ENCODE peak calls at places on chromosome 21, in six cellular contexts. J is Peyer's patch, R is heart right ventricle, K is body of pancreas, C is left ventricle myocardium inferior, O is astrocyte of the spinal cord. V is an unnamed sample.

GRCh38 chr21:36891692-36892091 is 74.8 kb downstream of the HLCS start:
- DNase-seq in J (no peak), O (no peak), C (no peak), K (no peak), R (no peak), V (no peak)

GRCh38 chr21:40832316-40832715 is 14.6 kb downstream of the DSCAM start:
- DNase-seq in R (no peak), C (no peak), O (no peak), J (no peak), K (no peak), V (no peak)

GRCh38 chr21:39183272-39184049 is at the start of gene PSMG1:
- DNase-seq in R (peak; percentile 95), C (peak; percentile 96), K (peak; percentile 95), O (peak; percentile 96), J (peak; percentile 98), V (peak; percentile 90)

GRCh38 chr21:35920428-35920827 is 139.9 kb downstream of the SETD4 start:
- DNase-seq in C (no peak), J (no peak), O (no peak), K (no peak), R (no peak), V (no peak)

GRCh38 chr21:27498025-27498424 is 531.1 kb upstream of the ADAMTS5 start:
- DNase-seq in K (no peak), J (no peak), O (no peak), R (no peak), C (no peak), V (no peak)

GRCh38 chr21:36022704-36023103 is 37.6 kb downstream of the SETD4 start:
- DNase-seq in O (no peak), R (no peak), K (no peak), C (no peak), J (no peak), V (no peak)

GRCh38 chr21:26007911-26008579 is 162.5 kb downstream of the APP start:
- DNase-seq in J (no peak), K (no peak), C (no peak), O (no peak), R (no peak), V (no peak)

GRCh38 chr21:25485914-25486313 is 121.4 kb downstream of the MRPL39 start:
- DNase-seq in O (no peak), J (no peak), K (no peak), C (no peak), R (no peak), V (no peak)

GRCh38 chr21:31520506-31521163 is 138.9 kb upstream of the SOD1 start:
- DNase-seq in K (no peak), J (no peak), O (peak; percentile 81), R (no peak), C (no peak), V (no peak)

GRCh38 chr21:36254106-36254941 is 65.7 kb upstream of the MORC3 start:
- DNase-seq in O (no peak), C (no peak), R (no peak), J (no peak), K (no peak), V (no peak)

GRCh38 chr21:38985423-38986378 is 180.0 kb downstream of the ETS2 start:
- DNase-seq in J (peak; percentile 72), O (peak; percentile 84), C (peak; percentile 72), R (peak; percentile 65), K (peak; percentile 37), V (peak; percentile 68)

GRCh38 chr21:37787456-37787855 is 128.8 kb downstream of the KCNJ6 start:
- DNase-seq in K (no peak), J (no peak), O (peak; percentile 87), R (no peak), C (no peak), V (no peak)

GRCh38 chr21:37281993-37282392 is 14.9 kb upstream of the VPS26C start:
- DNase-seq in K (no peak), J (no peak), R (no peak), C (no peak), O (no peak), V (no peak)

GRCh38 chr21:29928537-29928936 is 11.3 kb downstream of the GRIK1 start:
- DNase-seq in O (no peak), C (no peak), J (no peak), K (no peak), R (no peak), V (no peak)

GRCh38 chr21:18369115-18369514 is 34.5 kb downstream of the TMPRSS15 start:
- DNase-seq in K (no peak), O (peak; percentile 39), J (no peak), C (no peak), R (no peak), V (no peak)

GRCh38 chr21:25573409-25574206 is 33.7 kb downstream of the MRPL39 start:
- DNase-seq in O (peak; percentile 91), J (no peak), K (no peak), R (no peak), C (no peak), V (no peak)

GRCh38 chr21:41228492-41228891 is 60.5 kb downstream of the BACE2 start:
- DNase-seq in O (no peak), C (no peak), K (no peak), R (no peak), J (no peak), V (no peak)

GRCh38 chr21:39688010-39688409 is 57.0 kb upstream of the IGSF5 start:
- DNase-seq in O (no peak), K (no peak), C (no peak), R (no peak), J (no peak), V (no peak)

GRCh38 chr21:37342046-37342632 is 24.4 kb upstream of the DYRK1A start:
- DNase-seq in J (no peak), K (no peak), O (no peak), R (no peak), C (no peak), V (no peak)

GRCh38 chr21:31612889-31613785 is 46.4 kb upstream of the SOD1 start:
- DNase-seq in K (no peak), C (no peak), J (no peak), R (no peak), O (no peak), V (no peak)

GRCh38 chr21:31713973-31714740 is 17.8 kb downstream of the SCAF4 start:
- DNase-seq in K (no peak), J (no peak), C (no peak), O (no peak), R (no peak), V (no peak)

GRCh38 chr21:27802816-27803475 is 836.1 kb upstream of the ADAMTS5 start:
- DNase-seq in J (peak; percentile 60), R (no peak), K (no peak), C (no peak), O (peak; percentile 38), V (peak; percentile 35)

GRCh38 chr21:31732538-31732864 is 583 bp upstream of the SCAF4 start:
- DNase-seq in O (peak; percentile 67), C (no peak), J (no peak), K (no peak), R (no peak), V (no peak)

GRCh38 chr21:39451332-39452206 is at the start of gene SH3BGR:
- DNase-seq in C (peak; percentile 73), O (no peak), K (peak; percentile 55), R (peak; percentile 69), J (no peak), V (no peak)

GRCh38 chr21:23016617-23017016 is 2018.4 kb downstream of the NCAM2 start:
- DNase-seq in J (no peak), C (no peak), O (no peak), R (no peak), K (no peak), V (no peak)

GRCh38 chr21:36246080-36246631 is 73.8 kb upstream of the MORC3 start:
- DNase-seq in O (no peak), J (peak; percentile 35), C (no peak), R (no peak), K (peak; percentile 37), V (no peak)

GRCh38 chr21:26842976-26843911 is 2.0 kb downstream of the ADAMTS1 start:
- DNase-seq in C (peak; percentile 95), R (peak; percentile 90), J (peak; percentile 83), K (peak; percentile 91), O (peak; percentile 97), V (peak; percentile 93)

GRCh38 chr21:30935121-30935888 is 53.9 kb upstream of the KRTAP11-1 start:
- DNase-seq in K (no peak), O (no peak), C (no peak), R (no peak), J (no peak), V (no peak)

GRCh38 chr21:18499761-18500376 is 96.3 kb upstream of the TMPRSS15 start:
- DNase-seq in O (peak; percentile 65), C (peak; percentile 12), R (no peak), K (peak; percentile 44), J (peak; percentile 70), V (peak; percentile 69)

GRCh38 chr21:35686156-35686555 is 374.2 kb downstream of the SETD4 start:
- DNase-seq in O (no peak), J (no peak), C (no peak), R (no peak), K (no peak), V (no peak)

GRCh38 chr21:39631842-39632577 is 19.3 kb downstream of the B3GALT5 start:
- DNase-seq in J (peak; percentile 66), O (no peak), K (no peak), C (no peak), R (no peak), V (no peak)

GRCh38 chr21:31905444-31906400 is 32.9 kb downstream of the HUNK start:
- DNase-seq in J (no peak), O (peak; percentile 18), C (no peak), K (no peak), R (no peak), V (no peak)

GRCh38 chr21:39951183-39952101 is 84.2 kb downstream of the PCP4 start:
- DNase-seq in J (no peak), K (no peak), C (no peak), O (no peak), R (no peak), V (no peak)

GRCh38 chr21:26846036-26846931 is 1.1 kb upstream of the ADAMTS1 start:
- DNase-seq in J (peak; percentile 76), K (peak; percentile 61), R (peak; percentile 88), O (peak; percentile 71), C (peak; percentile 91), V (peak; percentile 80)

GRCh38 chr21:34614693-34615486 is at the start of gene RCAN1:
- DNase-seq in K (peak; percentile 91), R (peak; percentile 87), O (peak; percentile 95), C (peak; percentile 91), J (peak; percentile 96), V (peak; percentile 88)
- H3K4me3 ChIP-seq in K (peak within 1 kb of the TSS; percentile 55), R (peak within 1 kb of the TSS; percentile 81), O (peak within 1 kb of the TSS; percentile 50), C (peak within 1 kb of the TSS; percentile 87), J (peak within 1 kb of the TSS; percentile 78), V (peak within 1 kb of the TSS; percentile 87)

GRCh38 chr21:16422702-16423101 is 692.9 kb downstream of the USP25 start:
- DNase-seq in J (no peak), R (no peak), C (no peak), K (no peak), O (peak; percentile 33), V (no peak)
- H3K4me3 ChIP-seq in J (no peak overlapping the region), R (peak overlapping the region; percentile 40), C (peak overlapping the region; percentile 69), K (no peak overlapping the region), O (no peak overlapping the region), V (peak overlapping the region; percentile 47)

GRCh38 chr21:14480601-14481000 is 65.5 kb downstream of the SAMSN1 start:
- DNase-seq in O (no peak), J (no peak), R (no peak), C (no peak), K (no peak), V (no peak)
- H3K4me3 ChIP-seq in O (no peak overlapping the region), J (no peak overlapping the region), R (no peak overlapping the region), C (no peak overlapping the region), K (no peak overlapping the region), V (no peak overlapping the region)

DNA sequence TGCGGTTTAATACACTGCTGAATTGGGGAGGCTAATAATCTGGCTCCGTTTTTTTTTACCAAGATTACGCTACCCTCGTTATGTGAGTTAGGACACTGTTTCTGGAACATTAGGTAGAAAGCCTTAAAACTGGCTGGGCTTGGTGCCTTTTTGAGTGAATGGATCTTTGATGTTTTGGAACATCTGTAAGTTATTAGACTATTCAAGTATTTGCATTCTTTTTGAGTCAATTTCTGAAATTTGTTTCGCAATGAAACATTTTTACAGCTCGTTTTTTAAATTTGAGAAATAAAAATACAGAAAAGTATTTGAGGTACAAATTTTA is 106.9 kb downstream of the LTN1 start:
- DNase-seq in K (no peak), R (no peak), J (no peak), C (no peak), O (no peak), V (no peak)
- H3K4me3 ChIP-seq in K (no peak overlapping the region), R (no peak overlapping the region), J (no peak overlapping the region), C (no peak overlapping the region), O (no peak overlapping the region), V (no peak overlapping the region)